ENCODE peak calls at places on chromosomes 13 and 19, in seven cellular contexts. K is ascending aorta, F is aorta, S is mesendoderm, A is uterus, C is pancreas, Z is PC-9. X is an unnamed sample.
A peak's percentile ranks its signal among the peaks of the same experiment; 100 is the strongest.

GRCh38 chr19:37809366-37809765 is 30.0 kb upstream of the ZNF573 start:
- DNase-seq in K (no peak), F (no peak), S (no peak), A (no peak), C (no peak), Z (no peak), X (no peak)

GRCh38 chr13:83752141-83752540 is 130.1 kb downstream of the SLITRK1 start:
- DNase-seq in K (no peak), F (no peak), S (peak; percentile 4), A (no peak), C (no peak), Z (no peak), X (no peak)

GRCh38 chr19:31070676-31071075 is 278.6 kb downstream of the TSHZ3 start:
- DNase-seq in K (no peak), F (no peak), S (no peak), A (no peak), C (no peak), Z (no peak), X (no peak)

GRCh38 chr19:3521104-3521445 is 15.0 kb downstream of the FZR1 start:
- DNase-seq in K (no peak), F (no peak), S (no peak), A (no peak), C (no peak), Z (no peak), X (no peak)

GRCh38 chr13:30002577-30002976 is 152.2 kb upstream of the UBL3 start:
- DNase-seq in K (no peak), F (no peak), S (no peak), A (no peak), C (no peak), Z (peak; percentile 17), X (no peak)

GRCh38 chr19:8028951-8029491 is 23.5 kb upstream of the CCL25 start:
- DNase-seq in K (no peak), F (no peak), S (peak; percentile 79), A (no peak), C (no peak), Z (no peak), X (no peak)

GRCh38 chr13:98142427-98143156 is at the start of gene FARP1:
- DNase-seq in K (no peak), F (peak; percentile 80), S (peak; percentile 84), A (peak; percentile 78), C (peak; percentile 81), Z (peak; percentile 91), X (no peak)

GRCh38 chr19:35555301-35556005 is 8.0 kb downstream of the ATP4A start:
- DNase-seq in K (no peak), F (no peak), S (peak; percentile 75), A (no peak), C (no peak), Z (peak; percentile 48), X (no peak)

GRCh38 chr13:36413161-36413560 is 19.1 kb upstream of the CCNA1 start:
- DNase-seq in K (no peak), F (no peak), S (no peak), A (no peak), C (no peak), Z (no peak), X (no peak)

GRCh38 chr13:51920786-51921185 is 59.0 kb downstream of the CCDC70 start:
- DNase-seq in K (no peak), F (no peak), S (peak; percentile 49), A (no peak), C (peak; percentile 3), Z (no peak), X (no peak)

GRCh38 chr13:51921790-51922740 is 60.3 kb downstream of the CCDC70 start:
- DNase-seq in K (no peak), F (no peak), S (peak; percentile 50), A (no peak), C (peak; percentile 7), Z (no peak), X (no peak)

GRCh38 chr13:51919531-51919930 is 57.8 kb downstream of the CCDC70 start:
- DNase-seq in K (no peak), F (no peak), S (no peak), A (no peak), C (no peak), Z (no peak), X (no peak)

GRCh38 chr13:51922771-51923480 is 61.2 kb downstream of the CCDC70 start:
- DNase-seq in K (no peak), F (no peak), S (no peak), A (no peak), C (peak; percentile 5), Z (no peak), X (no peak)

GRCh38 chr13:51920267-51920666 is 58.5 kb downstream of the CCDC70 start:
- DNase-seq in K (no peak), F (no peak), S (no peak), A (no peak), C (peak; percentile 5), Z (no peak), X (no peak)
- H3K4me1 ChIP-seq in K (no peaks in the 10 kb centered on the region), F (no peaks in the 10 kb centered on the region), S (peaks cover 9% of the 10 kb centered on the region), A (no peaks in the 10 kb centered on the region), C (no peaks in the 10 kb centered on the region), Z (no peaks in the 10 kb centered on the region), X (no peaks in the 10 kb centered on the region)

DNA sequence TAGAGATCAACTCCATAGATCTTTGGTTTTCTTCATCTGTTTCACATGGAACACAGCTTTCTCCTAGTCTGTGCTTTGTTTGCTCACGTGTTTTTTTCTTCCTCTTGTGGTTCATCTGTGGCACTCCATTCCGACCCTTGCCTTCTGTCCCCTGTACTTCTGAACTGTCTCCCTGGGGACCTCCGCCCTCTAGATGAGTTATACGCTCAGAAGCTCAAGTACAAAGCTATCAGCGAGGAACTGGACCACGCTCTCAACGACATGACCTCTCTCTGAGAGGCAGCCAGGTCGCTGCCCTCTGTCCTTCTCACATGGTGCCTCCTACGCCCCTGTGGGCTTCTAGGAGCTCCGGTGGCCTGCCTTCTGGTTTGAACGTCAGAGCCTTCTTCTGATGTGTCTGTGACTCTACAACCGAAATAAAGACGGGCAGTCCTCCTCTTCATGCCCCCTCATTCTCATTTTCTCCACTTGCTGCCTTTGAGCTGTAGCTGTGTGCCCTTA is 16.6 kb upstream of the RAB8A start:
- DNase-seq in K (no peak), F (no peak), S (no peak), A (no peak), C (no peak), Z (no peak), X (no peak)
- H3K4me1 ChIP-seq in K (peaks cover 6% of the 10 kb centered on the region), F (peaks cover 2% of the 10 kb centered on the region), S (no peaks in the 10 kb centered on the region), A (no peaks in the 10 kb centered on the region), C (no peaks in the 10 kb centered on the region), Z (peaks cover 81% of the 10 kb centered on the region), X (no peaks in the 10 kb centered on the region)

GRCh38 chr19:18488838-18489626 is 32.8 kb downstream of the ELL start:
- DNase-seq in K (no peak), F (no peak), S (peak; percentile 63), A (no peak), C (peak; percentile 71), Z (no peak), X (no peak)

GRCh38 chr19:18490719-18491118 is 31.2 kb downstream of the ELL start:
- DNase-seq in K (no peak), F (no peak), S (no peak), A (no peak), C (no peak), Z (no peak), X (no peak)

GRCh38 chr19:18487576-18488402 is 34.1 kb downstream of the ELL start:
- DNase-seq in K (no peak), F (no peak), S (no peak), A (no peak), C (no peak), Z (peak; percentile 30), X (no peak)

GRCh38 chr19:18488403-18488723 is 33.5 kb downstream of the ELL start:
- DNase-seq in K (no peak), F (no peak), S (peak; percentile 25), A (no peak), C (no peak), Z (no peak), X (no peak)

DNA sequence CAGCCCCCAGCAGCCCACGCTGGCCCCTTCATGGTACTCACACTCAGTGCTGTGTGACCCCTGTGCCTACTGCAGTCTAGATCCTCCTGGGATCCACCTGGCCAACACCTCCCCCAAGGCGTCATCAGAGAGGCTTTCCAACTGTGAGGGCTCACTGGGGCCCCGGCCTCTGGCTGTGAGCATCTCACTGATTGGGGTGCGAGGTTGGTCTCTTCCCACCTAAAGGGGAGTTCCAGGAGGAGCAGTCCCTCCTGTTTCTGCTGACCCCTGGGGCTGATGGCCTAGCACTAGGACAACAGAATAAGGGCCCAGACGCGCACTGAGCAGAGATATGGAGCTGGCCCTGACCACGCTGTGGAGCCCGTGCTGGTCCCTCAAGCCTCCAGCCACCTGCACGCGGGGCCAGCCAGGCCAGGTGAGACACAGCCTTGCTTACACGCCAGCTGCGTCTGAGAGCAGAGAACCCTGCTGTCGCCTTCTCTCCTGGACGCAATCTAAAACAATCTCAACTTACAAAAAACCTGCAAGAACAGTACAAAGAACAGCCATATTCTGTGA is 32.2 kb downstream of the ELL start:
- DNase-seq in K (no peak), F (no peak), S (no peak), A (no peak), C (no peak), Z (no peak), X (no peak)
- H3K4me1 ChIP-seq in K (peaks cover 54% of the 10 kb centered on the region), F (no peaks in the 10 kb centered on the region), S (no peaks in the 10 kb centered on the region), A (no peaks in the 10 kb centered on the region), C (peaks cover 37% of the 10 kb centered on the region), Z (peaks cover 10% of the 10 kb centered on the region), X (peaks cover 96% of the 10 kb centered on the region)

DNA sequence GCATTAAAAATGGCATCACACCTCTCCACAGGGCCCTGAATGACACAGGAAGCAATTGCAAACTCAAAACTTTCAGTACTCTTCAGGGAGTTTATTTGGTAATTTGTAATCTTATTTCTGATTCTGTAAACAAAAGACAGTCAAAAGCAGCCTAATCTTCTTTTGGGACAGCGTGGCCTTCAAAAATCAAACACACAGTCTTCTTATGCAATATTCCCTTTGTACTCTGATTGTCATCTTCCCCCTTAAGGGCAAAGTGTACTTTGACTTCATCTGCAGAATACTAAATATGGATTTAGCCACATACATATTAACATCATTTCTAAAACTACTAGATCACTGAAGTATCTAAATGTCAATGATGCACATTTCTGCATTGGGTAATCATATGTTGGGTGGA is 322.0 kb downstream of the MZT1 start:
- DNase-seq in K (no peak), F (no peak), S (no peak), A (no peak), C (no peak), Z (no peak), X (no peak)
- H3K4me1 ChIP-seq in K (no peaks in the 10 kb centered on the region), F (no peaks in the 10 kb centered on the region), S (no peaks in the 10 kb centered on the region), A (no peaks in the 10 kb centered on the region), C (no peaks in the 10 kb centered on the region), Z (no peaks in the 10 kb centered on the region), X (no peaks in the 10 kb centered on the region)

GRCh38 chr19:1149259-1150045 is 24.6 kb downstream of the SBNO2 start:
- DNase-seq in K (no peak), F (no peak), S (no peak), A (no peak), C (no peak), Z (no peak), X (no peak)
- H3K4me1 ChIP-seq in K (peaks cover 26% of the 10 kb centered on the region), F (no peaks in the 10 kb centered on the region), S (peaks cover 3% of the 10 kb centered on the region), A (no peaks in the 10 kb centered on the region), C (no peaks in the 10 kb centered on the region), Z (peaks cover under 1% of the 10 kb centered on the region), X (peaks cover 49% of the 10 kb centered on the region)

DNA sequence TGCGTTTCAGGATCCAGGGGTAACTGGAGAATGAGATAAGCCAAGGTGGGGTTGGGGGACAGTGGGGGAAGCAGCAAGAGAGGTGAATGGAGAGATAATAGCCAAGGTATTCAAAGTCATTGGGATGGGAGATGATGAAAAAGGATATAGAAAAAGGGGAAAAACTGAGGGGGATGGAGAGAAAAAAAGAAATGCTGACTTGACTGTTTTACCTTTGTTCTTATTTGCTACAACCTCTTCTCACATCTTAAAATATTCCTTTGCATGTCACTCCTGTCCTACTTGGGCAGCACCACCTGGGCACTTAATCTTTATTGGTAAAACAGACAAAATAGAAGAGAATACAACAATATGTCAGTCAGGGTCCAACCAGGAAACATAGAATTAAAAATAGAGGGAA is 56.0 kb upstream of the FNDC3A start:
- DNase-seq in K (no peak), F (no peak), S (no peak), A (no peak), C (no peak), Z (no peak), X (no peak)
- H3K4me1 ChIP-seq in K (no peaks in the 10 kb centered on the region), F (no peaks in the 10 kb centered on the region), S (no peaks in the 10 kb centered on the region), A (no peaks in the 10 kb centered on the region), C (no peaks in the 10 kb centered on the region), Z (no peaks in the 10 kb centered on the region), X (no peaks in the 10 kb centered on the region)